ENCODE peak calls at places on chromosome 4, in six cellular contexts. N is HT-29; P is T-helper 2 cell; L is activated CD4-positive, alpha-beta T cell treated with anti-CD3 and anti-CD28 coated beads, Interleukin-2, amount 10 ng/mL, durations not matched to agents 7 days and 5 days; Z is T-helper 9 cell; X is HS-5. W is an unnamed sample.

GRCh38 chr4:79408063-79408462 is at the start of gene GK2:
- DNase-seq in L (no peak), Z (no peak), X (no peak), P (no peak), N (no peak), W (no peak)

GRCh38 chr4:86453044-86453501 is 93.2 kb upstream of the MAPK10 start:
- DNase-seq in X (no peak), N (peak; percentile 56), P (no peak), Z (no peak), L (no peak), W (no peak)

GRCh38 chr4:182014989-182015388 is 228.2 kb upstream of the TENM3 start:
- DNase-seq in L (no peak), P (no peak), Z (no peak), N (no peak), X (no peak), W (no peak)

GRCh38 chr4:184007891-184008290 is 102.8 kb downstream of the STOX2 start:
- DNase-seq in Z (no peak), N (no peak), X (peak; percentile 41), L (no peak), P (no peak), W (no peak)

GRCh38 chr4:109877400-109877799 is 29.5 kb downstream of the LRIT3 start:
- DNase-seq in P (no peak), Z (no peak), N (no peak), L (no peak), X (no peak), W (no peak)

GRCh38 chr4:89836031-89836777 is 757 bp downstream of the SNCA start:
- DNase-seq in P (no peak), X (no peak), Z (no peak), L (no peak), N (no peak), W (no peak)

GRCh38 chr4:6474705-6475457 is 2.5 kb upstream of the PPP2R2C start:
- DNase-seq in N (no peak), L (no peak), X (no peak), Z (no peak), P (no peak), W (no peak)

GRCh38 chr4:8525383-8526120 is 54.6 kb upstream of the GPR78 start:
- DNase-seq in P (no peak), N (no peak), X (peak; percentile 52), Z (no peak), L (no peak), W (no peak)

GRCh38 chr4:71554025-71554424 is 215.2 kb downstream of the SLC4A4 start:
- DNase-seq in X (no peak), L (no peak), N (no peak), Z (no peak), P (no peak), W (no peak)

GRCh38 chr4:38400946-38401345 is 263.1 kb upstream of the KLF3 start:
- DNase-seq in Z (no peak), L (no peak), N (no peak), X (no peak), P (no peak), W (no peak)

GRCh38 chr4:139599076-139599475 is 43.1 kb upstream of the SETD7 start:
- DNase-seq in L (no peak), Z (no peak), N (no peak), P (no peak), X (no peak), W (no peak)

GRCh38 chr4:184250795-184251679 is 33.4 kb upstream of the ENPP6 start:
- DNase-seq in X (no peak), N (peak; percentile 51), P (peak; percentile 76), Z (no peak), L (peak; percentile 38), W (peak; percentile 11)

GRCh38 chr4:98506462-98507132 is 151.8 kb downstream of the TSPAN5 start:
- DNase-seq in P (no peak), N (peak; percentile 30), L (no peak), X (no peak), Z (no peak), W (no peak)